ENCODE peak calls at places on chromosomes 11 and 22, in nine cellular contexts. V, W, L, M, E, Y, Z, X and C are unnamed samples.
A peak's percentile ranks its signal among the peaks of the same experiment; 100 is the strongest.

GRCh38 chr22:39176673-39177455 is 24.4 kb upstream of the CBX7 start:
- DNase-seq in W (no peak), Z (no peak), X (no peak), V (peak; percentile 33), M (no peak), E (no peak), Y (no peak), L (no peak), C (no peak)

GRCh38 chr22:31628969-31629723 is 32.9 kb downstream of the PISD start:
- DNase-seq in L (no peak), M (no peak), W (no peak), V (no peak), E (no peak), Z (no peak), Y (no peak), X (no peak), C (no peak)

GRCh38 chr22:32836286-32836859 is 34.9 kb downstream of the TIMP3 start:
- DNase-seq in Z (peak; percentile 20), L (no peak), W (peak; percentile 51), V (peak; percentile 68), E (peak; percentile 11), M (no peak), Y (peak; percentile 18), X (no peak), C (no peak)

GRCh38 chr11:68441466-68442230 is 18.9 kb upstream of the PPP6R3 start:
- DNase-seq in Z (no peak), E (no peak), M (no peak), L (no peak), X (no peak), W (peak; percentile 87), V (no peak), Y (no peak), C (no peak)

GRCh38 chr22:40651057-40651456 is 14.5 kb upstream of the MRTFA start:
- DNase-seq in M (no peak), Y (no peak), W (no peak), E (no peak), L (no peak), V (no peak), X (no peak), Z (no peak), C (no peak)

GRCh38 chr11:115112779-115113178 is 391.4 kb downstream of the CADM1 start:
- DNase-seq in Y (no peak), V (no peak), L (no peak), X (no peak), Z (no peak), M (no peak), W (no peak), E (no peak), C (no peak)

GRCh38 chr11:92885600-92885999 is 83.9 kb upstream of the MTNR1B start:
- DNase-seq in X (no peak), V (no peak), M (no peak), L (no peak), E (no peak), Y (no peak), W (no peak), Z (no peak), C (no peak)

GRCh38 chr11:35546317-35546716 is 20.9 kb upstream of the PAMR1 start:
- DNase-seq in L (no peak), V (no peak), Y (no peak), X (no peak), M (no peak), W (no peak), E (no peak), Z (no peak), C (no peak)

GRCh38 chr11:14144905-14145304 is 182.4 kb downstream of the SPON1 start:
- DNase-seq in M (no peak), W (no peak), Y (no peak), Z (no peak), X (no peak), V (no peak), L (no peak), E (no peak), C (no peak)

GRCh38 chr11:46294365-46295309 is 17.2 kb downstream of the CREB3L1 start:
- DNase-seq in L (no peak), Z (peak; percentile 77), M (no peak), V (peak; percentile 92), E (no peak), W (peak; percentile 60), X (no peak), Y (no peak), C (no peak)

GRCh38 chr11:131785801-131786200 is 415.4 kb downstream of the NTM start:
- DNase-seq in M (no peak), V (no peak), Y (no peak), E (no peak), Z (no peak), L (no peak), W (no peak), X (no peak), C (no peak)

GRCh38 chr22:42716649-42717127 is 4.0 kb downstream of the A4GALT start:
- DNase-seq in L (no peak), Y (no peak), X (peak; percentile 68), V (no peak), Z (no peak), W (no peak), M (no peak), E (no peak), C (no peak)

GRCh38 chr11:35085766-35086165 is 53.2 kb upstream of the CD44 start:
- DNase-seq in X (no peak), E (no peak), V (no peak), Y (no peak), Z (no peak), L (no peak), W (no peak), M (no peak), C (no peak)

GRCh38 chr22:29574762-29575450 is 6.0 kb downstream of the NIPSNAP1 start:
- DNase-seq in Y (no peak), E (peak; percentile 81), Z (no peak), X (no peak), L (no peak), M (no peak), V (no peak), W (no peak), C (no peak)

GRCh38 chr22:20260071-20260722 is 7.9 kb downstream of the RTN4R start:
- DNase-seq in X (no peak), Y (no peak), E (no peak), W (no peak), M (no peak), V (no peak), L (no peak), Z (no peak), C (no peak)

DNA sequence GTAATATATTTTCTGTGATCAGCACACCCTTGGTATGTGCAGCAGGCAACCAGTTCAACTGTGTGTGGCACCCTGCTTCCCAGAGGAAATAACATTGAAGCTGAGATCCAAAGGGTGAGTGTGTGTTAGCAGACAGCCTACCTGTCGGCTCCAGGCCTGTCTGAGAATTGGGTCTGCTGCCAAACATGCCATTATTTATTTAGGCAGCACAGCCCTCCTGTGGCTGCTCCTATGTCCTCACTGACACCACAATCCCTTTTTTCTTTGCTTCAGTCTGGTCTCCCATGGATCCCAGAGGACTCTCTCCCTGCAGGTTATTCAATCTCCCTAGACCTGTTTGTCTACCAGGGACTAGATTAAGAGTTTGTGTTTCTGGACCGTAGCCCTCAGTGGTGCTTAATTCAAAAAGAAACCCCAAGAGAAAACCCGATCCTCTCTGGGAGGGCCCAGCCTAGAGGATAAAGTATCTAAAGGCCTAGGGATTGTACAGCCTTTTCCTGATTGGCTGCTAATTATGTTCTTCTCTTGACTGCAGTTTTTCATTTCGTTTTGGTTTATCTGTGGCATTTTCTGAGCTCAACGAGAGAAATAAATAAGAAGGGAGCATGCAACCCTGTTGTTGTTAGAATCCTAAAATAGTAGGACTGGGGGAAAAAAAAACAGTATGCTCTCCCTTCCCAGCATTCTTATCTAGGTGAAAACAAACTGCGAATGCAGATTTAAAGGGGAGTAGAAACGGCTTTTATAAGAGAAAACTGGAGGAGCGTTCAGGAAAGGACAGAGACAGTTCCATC is 24.1 kb downstream of the KCNE3 start:
- DNase-seq in M (peak; percentile 19), X (no peak), W (no peak), Y (peak; percentile 44), L (no peak), E (peak; percentile 56), Z (peak; percentile 43), V (peak; percentile 44), C (no peak)
- TF ChIP-seq REST in M (no peak), X (no peak), W (no peak), Y (no peak), L (no peak), E (no peak), Z (no peak), V (no peak), C (no peak)

DNA sequence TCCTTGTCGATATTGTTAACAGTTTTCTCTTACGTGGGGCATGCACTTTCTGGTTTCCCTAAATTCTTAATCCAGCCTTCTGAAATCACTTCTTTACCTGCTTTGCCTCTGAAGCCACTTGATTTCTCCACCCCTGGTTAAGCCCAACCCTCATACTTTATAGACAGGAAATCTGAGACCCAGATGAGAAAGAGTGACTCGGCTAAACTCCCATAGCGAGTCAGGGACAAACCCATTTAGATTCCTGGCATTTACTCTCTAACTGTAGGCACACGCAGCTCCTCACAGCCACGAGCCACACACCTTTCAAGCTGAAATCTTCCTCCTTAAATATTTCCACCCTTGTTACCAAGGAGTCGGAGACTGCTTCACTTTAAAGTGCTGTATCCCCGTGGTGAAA is 50.0 kb upstream of the GRK3 start:
- DNase-seq in L (no peak), E (no peak), W (no peak), Y (no peak), M (no peak), X (no peak), Z (no peak), V (peak; percentile 83), C (no peak)
- TF ChIP-seq REST in L (no peak), E (no peak), W (no peak), Y (no peak), M (no peak), X (no peak), Z (no peak), V (no peak), C (no peak)

GRCh38 chr11:11701070-11701469 is 79.3 kb upstream of the GALNT18 start:
- DNase-seq in E (no peak), M (peak; percentile 38), Z (no peak), V (no peak), X (no peak), W (no peak), Y (no peak), L (no peak), C (no peak)
- TF ChIP-seq REST in E (no peak), M (no peak), Z (no peak), V (no peak), X (no peak), W (no peak), Y (no peak), L (no peak), C (no peak)

GRCh38 chr11:119121811-119122124 is 388 bp downstream of the HINFP start:
- DNase-seq in Z (no peak), M (no peak), W (no peak), E (no peak), Y (no peak), X (no peak), L (no peak), V (no peak), C (no peak)

GRCh38 chr11:119125849-119126248 is 4.5 kb downstream of the HINFP start:
- DNase-seq in X (no peak), L (no peak), W (no peak), E (no peak), V (no peak), Z (peak; percentile 19), M (no peak), Y (no peak), C (no peak)

GRCh38 chr11:119121008-119121810 is at the start of gene HINFP:
- DNase-seq in Z (peak; percentile 99), M (peak; percentile 97), V (peak; percentile 99), Y (peak; percentile 91), E (peak; percentile 97), L (peak; percentile 94), X (peak; percentile 99), W (peak; percentile 98), C (peak; percentile 99)

GRCh38 chr11:119130662-119131061 is 9.3 kb downstream of the HINFP start:
- DNase-seq in Z (no peak), V (no peak), L (no peak), E (peak; percentile 56), W (no peak), M (no peak), X (no peak), Y (no peak), C (no peak)

GRCh38 chr11:119126675-119127268 is 5.4 kb downstream of the HINFP start:
- DNase-seq in Y (no peak), Z (no peak), V (no peak), L (no peak), W (no peak), X (no peak), M (no peak), E (no peak), C (no peak)
- TF ChIP-seq REST in Y (no peak), Z (no peak), V (no peak), L (no peak), W (no peak), X (no peak), M (no peak), E (no peak), C (no peak)